ENCODE peak calls at places on chromosomes 7 and 10, in four cellular contexts. J, G, F and I are unnamed samples.

GRCh38 chr7:100759357-100760171 is 26.2 kb downstream of the ZAN start:
- DNase-seq in F (no peak), J (no peak), G (no peak), I (no peak)

GRCh38 chr7:126574838-126575250 is 677.9 kb downstream of the GRM8 start:
- DNase-seq in J (no peak), G (no peak), F (no peak), I (peak)

GRCh38 chr7:2313450-2314208 is 612 bp downstream of the SNX8 start:
- DNase-seq in G (no peak), F (no peak), J (no peak), I (no peak)

GRCh38 chr7:75727881-75728592 is 10.7 kb downstream of the HIP1 start:
- DNase-seq in J (no peak), F (peak), G (peak), I (peak)

GRCh38 chr7:43039346-43039745 is 73.1 kb upstream of the HECW1 start:
- DNase-seq in F (no peak), J (no peak), G (peak), I (no peak)

GRCh38 chr10:89019589-89020327 is 29.2 kb downstream of the FAS start:
- DNase-seq in J (no peak), G (no peak), F (peak), I (no peak)

GRCh38 chr7:36747969-36748574 is 23.8 kb upstream of the AOAH start:
- DNase-seq in F (no peak), J (no peak), G (no peak), I (no peak)

GRCh38 chr7:1351881-1352625 is 107.2 kb downstream of the MICALL2 start:
- DNase-seq in F (no peak), J (no peak), G (no peak), I (no peak)

GRCh38 chr10:75180592-75180991 is 30.0 kb upstream of the VDAC2 start:
- DNase-seq in F (no peak), G (no peak), J (no peak), I (no peak)

GRCh38 chr7:87564290-87564963 is 36.3 kb downstream of the ABCB1 start:
- DNase-seq in G (peak), F (peak), J (no peak), I (peak)

GRCh38 chr7:2321020-2321419 is 6.8 kb upstream of the SNX8 start:
- DNase-seq in F (peak), G (no peak), J (no peak), I (no peak)

GRCh38 chr10:43649149-43649523 is 455 bp upstream of the ZNF32 start:
- DNase-seq in G (no peak), J (no peak), F (no peak), I (no peak)

GRCh38 chr7:31051598-31052503 is at the start of gene ADCYAP1R1:
- DNase-seq in G (peak), F (no peak), J (no peak), I (no peak)
- TF ChIP-seq FOSL1 in G (no peak), F (no peak), J (no peak), I (no peak)

GRCh38 chr7:26267631-26268166 is 24.0 kb upstream of the SNX10 start:
- DNase-seq in J (no peak), F (no peak), G (no peak), I (no peak)
- TF ChIP-seq FOSL1 in J (no peak), F (no peak), G (no peak), I (no peak)

DNA sequence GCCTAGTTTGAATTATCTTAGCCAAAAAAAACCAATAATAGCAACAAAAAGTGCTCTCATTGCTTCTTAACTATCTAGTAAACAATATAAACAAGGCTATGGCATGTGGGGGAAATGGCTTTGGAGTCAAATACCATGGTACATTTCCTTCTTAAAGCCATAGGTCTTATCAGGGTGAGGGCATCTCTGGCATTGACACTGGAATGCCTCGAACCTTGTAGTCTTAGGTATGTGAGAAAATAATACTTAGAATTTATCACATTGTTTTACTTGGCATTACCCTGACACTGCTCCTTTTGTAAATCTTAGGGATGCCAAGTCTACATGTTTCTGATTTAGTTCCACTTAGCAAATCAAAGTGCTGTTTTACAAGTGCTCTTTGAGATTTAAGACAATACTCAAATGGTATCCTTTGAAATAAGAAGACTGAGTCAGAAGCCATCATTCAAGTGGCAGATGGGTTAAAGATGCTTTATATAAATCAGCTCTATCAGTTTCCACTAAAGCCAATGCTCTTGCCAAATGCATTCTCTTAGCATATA is 155.3 kb downstream of the HPSE2 start:
- DNase-seq in J (no peak), G (no peak), F (no peak), I (no peak)
- TF ChIP-seq FOSL1 in J (no peak), G (no peak), F (no peak), I (no peak)

GRCh38 chr10:5288359-5288758 is 76.4 kb upstream of the UCN3 start:
- DNase-seq in G (no peak), F (no peak), J (no peak), I (no peak)

GRCh38 chr10:5292196-5292735 is 72.5 kb upstream of the UCN3 start:
- DNase-seq in J (no peak), F (no peak), G (no peak), I (no peak)

GRCh38 chr10:5293691-5294550 is 70.8 kb upstream of the UCN3 start:
- DNase-seq in F (peak), G (peak), J (peak), I (peak)

GRCh38 chr10:5297466-5297865 is 67.3 kb upstream of the UCN3 start:
- DNase-seq in F (no peak), G (no peak), J (no peak), I (no peak)

GRCh38 chr10:5291501-5292195 is 73.1 kb upstream of the UCN3 start:
- DNase-seq in J (peak), F (peak), G (no peak), I (peak)
- TF ChIP-seq FOSL1 in J (peak), F (no peak), G (no peak), I (peak)

GRCh38 chr7:116329845-116330503 is 119.6 kb downstream of the TES start:
- DNase-seq in G (no peak), J (no peak), F (no peak), I (no peak)
- TF ChIP-seq FOSL1 in G (no peak), J (no peak), F (no peak), I (no peak)